ENCODE peak calls at places on chromosomes 4 and X, in five cellular contexts. D is HepG2, X is upper lobe of left lung, W is K562, I is GM12878. V is an unnamed sample. For H3K27me3, the result is how much of the 10 kb centered on the place peaks cover.

GRCh38 chr4:40289366-40290188 is 45.6 kb upstream of the CHRNA9 start:
- ATAC-seq in D (no peak), X (no peak), W (peak), I (peak), V (no peak)

GRCh38 chr4:44162538-44163270 is 285.9 kb downstream of the KCTD8 start:
- ATAC-seq in I (no peak), D (no peak), X (no peak), W (no peak), V (no peak)

GRCh38 chr4:84481077-84481878 is 17.8 kb downstream of the NKX6-1 start:
- ATAC-seq in D (no peak), W (no peak), I (no peak), X (no peak), V (no peak)

GRCh38 chrX:13266641-13267420 is 53.0 kb downstream of the ATXN3L start:
- ATAC-seq in W (no peak), D (no peak), X (no peak), I (no peak), V (no peak)

GRCh38 chr4:38210396-38211114 is 250.4 kb downstream of the PTTG2 start:
- ATAC-seq in X (peak), W (peak), I (no peak), D (peak), V (peak)

GRCh38 chrX:45154462-45154861 is 46.2 kb downstream of the DIPK2B start:
- ATAC-seq in X (no peak), I (no peak), W (no peak), D (no peak), V (no peak)

GRCh38 chr4:153555730-153556440 is 89.7 kb downstream of the TMEM131L start:
- ATAC-seq in W (peak), X (peak), I (no peak), D (peak), V (peak)

GRCh38 chr4:78512357-78512920 is 39.1 kb upstream of the ANXA3 start:
- ATAC-seq in W (no peak), D (peak), I (no peak), X (no peak), V (no peak)

GRCh38 chr4:81930506-81931238 is 443.1 kb downstream of the HNRNPD start:
- ATAC-seq in I (peak), W (no peak), D (no peak), X (no peak), V (no peak)

GRCh38 chr4:106337916-106338315 is 21.6 kb downstream of the AIMP1 start:
- ATAC-seq in D (no peak), W (no peak), I (no peak), X (no peak), V (no peak)
- TF ChIP-seq EP300 in D (no peak), W (no peak), I (no peak), X (no peak), V (no peak)

GRCh38 chrX:153886915-153887314 is 942 bp upstream of the L1CAM start:
- ATAC-seq in X (no peak), D (no peak), I (no peak), W (no peak), V (no peak)
- H3K27me3 ChIP-seq in X (under half), D (under half), I (under half), W (under half), V (half or more)

GRCh38 chr4:20354120-20354519 is 102.4 kb downstream of the SLIT2 start:
- ATAC-seq in D (no peak), I (no peak), W (no peak), X (no peak), V (no peak)
- TF ChIP-seq EP300 in D (no peak), I (no peak), W (no peak), X (no peak), V (no peak)

GRCh38 chr4:105600951-105601350 is 48.5 kb downstream of the ARHGEF38 start:
- ATAC-seq in D (no peak), X (no peak), W (no peak), I (peak), V (no peak)
- H3K27me3 ChIP-seq in D (under half), X (under half), W (under half), I (under half), V (under half)

DNA sequence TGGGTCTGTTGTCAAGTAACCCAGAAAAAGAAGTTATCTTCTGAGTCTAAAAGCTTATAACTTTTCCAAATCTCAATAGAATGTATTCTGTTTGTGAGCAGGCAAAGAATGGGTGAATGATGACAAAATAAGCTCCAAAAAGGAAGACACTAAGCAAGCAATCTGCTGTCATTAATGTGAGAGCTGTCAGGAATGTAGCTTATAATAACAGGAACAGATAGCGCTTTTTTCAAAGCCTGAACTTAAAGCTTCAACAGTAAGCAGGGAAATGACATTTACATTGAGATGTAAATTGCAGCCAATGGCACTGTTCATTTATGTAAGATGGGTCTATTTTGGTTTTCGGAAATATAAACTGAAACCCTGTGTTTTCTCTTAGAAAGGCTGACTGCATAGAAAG is 1005.9 kb downstream of the PDHA2 start:
- ATAC-seq in I (no peak), D (no peak), W (no peak), X (no peak), V (no peak)
- TF ChIP-seq EP300 in I (no peak), D (no peak), W (no peak), X (no peak), V (no peak)

DNA sequence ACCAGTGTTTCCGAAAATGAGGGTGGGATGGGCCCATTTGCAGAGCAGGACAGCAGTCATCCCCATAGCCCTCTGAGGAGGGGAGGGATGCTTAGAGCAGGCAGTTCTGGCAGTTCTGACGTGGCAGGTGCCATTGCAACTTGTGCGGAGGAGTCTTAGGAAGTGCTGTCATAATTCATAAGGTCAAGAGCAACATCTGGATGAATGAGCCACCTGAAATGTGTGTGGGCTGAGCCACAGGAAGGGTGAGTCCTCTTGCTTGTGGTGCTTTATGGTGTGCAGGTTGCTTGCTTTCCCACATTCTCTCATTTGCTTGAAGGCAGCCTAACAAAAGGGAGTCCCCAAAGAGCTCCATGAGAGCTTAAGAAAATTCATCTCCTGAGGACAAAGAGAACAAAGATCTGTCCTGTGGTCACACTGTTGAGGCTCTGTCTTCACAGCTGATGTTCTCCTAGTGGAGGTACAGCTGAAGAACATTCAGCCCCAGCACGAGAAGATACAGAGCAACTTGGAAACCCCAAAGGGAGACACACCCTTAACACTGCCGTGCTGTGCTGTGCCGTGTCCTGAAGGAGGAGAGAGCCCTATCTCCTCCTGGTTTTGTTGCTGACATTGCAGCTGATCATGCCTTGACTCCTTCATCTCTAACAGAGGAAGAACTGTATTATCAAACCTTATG is 60.3 kb downstream of the DLG3 start:
- ATAC-seq in W (peak), D (no peak), I (no peak), X (no peak), V (no peak)
- H3K27me3 ChIP-seq in W (under half), D (under half), I (under half), X (under half), V (under half)

GRCh38 chr4:526971-527460 is 28.0 kb downstream of the PIGG start:
- ATAC-seq in W (no peak), X (no peak), I (no peak), D (no peak), V (no peak)

GRCh38 chr4:525660-526059 is 26.6 kb downstream of the PIGG start:
- ATAC-seq in W (no peak), I (no peak), X (no peak), D (no peak), V (no peak)

GRCh38 chr4:524196-524595 is 25.2 kb downstream of the PIGG start:
- ATAC-seq in W (no peak), D (no peak), X (no peak), I (no peak), V (no peak)

GRCh38 chr4:528296-528695 is 29.3 kb downstream of the PIGG start:
- ATAC-seq in I (no peak), X (no peak), W (no peak), D (no peak), V (no peak)

GRCh38 chr4:526189-526909 is 27.3 kb downstream of the PIGG start:
- ATAC-seq in D (no peak), I (no peak), W (no peak), X (no peak), V (no peak)
- TF ChIP-seq EP300 in D (no peak), I (no peak), W (no peak), X (no peak), V (no peak)

DNA sequence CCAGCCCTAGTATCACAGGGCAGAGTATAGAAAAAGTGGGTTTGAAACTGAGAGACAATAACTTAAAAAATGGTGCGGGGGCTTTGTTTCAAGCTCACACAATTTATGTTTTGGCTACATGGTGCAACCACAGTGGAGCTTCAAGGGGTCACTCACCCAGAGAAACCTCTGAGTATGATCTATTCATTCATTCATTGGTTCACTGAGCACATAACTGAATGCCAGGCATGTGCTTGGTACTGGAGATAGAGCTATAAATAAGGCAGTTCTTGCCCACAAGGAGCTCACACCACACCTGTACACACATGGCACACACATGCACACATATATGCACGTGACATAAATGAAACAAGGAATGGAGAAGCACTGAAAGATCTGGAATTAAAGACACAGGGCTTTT is 171.4 kb downstream of the NHS start:
- ATAC-seq in X (no peak), I (peak), D (no peak), W (no peak), V (no peak)
- H3K27me3 ChIP-seq in X (under half), I (under half), D (under half), W (under half), V (under half)

DNA sequence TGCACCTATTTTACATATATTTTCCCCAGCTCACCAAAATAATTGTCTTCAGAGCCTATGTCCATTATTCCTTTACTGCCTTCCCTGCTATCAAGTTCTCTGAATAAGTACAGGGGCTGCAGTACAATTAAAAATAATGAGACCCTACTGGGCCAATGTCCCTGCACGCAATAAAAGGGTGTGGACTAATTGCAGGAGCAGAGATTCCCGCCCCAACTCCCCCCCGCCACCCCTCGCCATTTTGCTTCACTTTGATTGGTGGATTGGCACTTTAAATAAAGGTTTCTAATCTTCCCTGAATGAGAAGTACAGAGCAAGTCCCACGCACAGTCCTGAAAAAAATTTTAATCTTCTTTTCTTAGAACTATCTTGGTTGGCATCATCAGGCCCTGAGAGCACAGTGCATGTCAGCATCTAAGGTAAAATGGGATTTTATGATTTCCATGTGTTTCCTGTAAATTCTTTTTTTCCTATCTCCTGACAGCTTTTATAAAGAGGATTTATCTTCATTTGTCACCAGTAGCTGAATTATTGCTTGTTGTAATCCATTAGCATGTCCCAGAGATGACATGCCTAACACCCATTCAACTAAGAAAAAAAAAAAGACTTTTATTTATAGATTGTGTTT is at the start of gene AMBN:
- ATAC-seq in I (no peak), W (no peak), X (no peak), D (no peak), V (no peak)
- TF ChIP-seq EP300 in I (no peak), W (no peak), X (no peak), D (no peak), V (no peak)

GRCh38 chrX:110396777-110397176 is 38.1 kb downstream of the RTL9 start:
- ATAC-seq in D (peak), W (peak), X (no peak), I (no peak), V (peak)

GRCh38 chrX:110394653-110395052 is 36.0 kb downstream of the RTL9 start:
- ATAC-seq in D (peak), I (no peak), W (peak), X (no peak), V (no peak)

GRCh38 chrX:110397353-110397752 is 38.7 kb downstream of the RTL9 start:
- ATAC-seq in I (no peak), X (no peak), D (no peak), W (peak), V (no peak)

GRCh38 chrX:110397904-110398303 is 39.3 kb downstream of the RTL9 start:
- ATAC-seq in X (no peak), D (no peak), W (no peak), I (peak), V (no peak)

GRCh38 chrX:110395877-110396276 is 37.2 kb downstream of the RTL9 start:
- ATAC-seq in D (no peak), W (no peak), I (no peak), X (no peak), V (no peak)
- H3K27me3 ChIP-seq in D (under half), W (under half), I (under half), X (under half), V (under half)